ENCODE peak calls at places on chromosomes 5 and 9, in four cellular contexts. V is HL-60, S is AG04449, U is neural crest cell. X is an unnamed sample.

GRCh38 chr9:14823800-14824199 is 86.4 kb downstream of the FREM1 start:
- DNase-seq in V (no peak), S (no peak), U (no peak), X (no peak)

GRCh38 chr5:164375051-164375450 is 869.6 kb downstream of the MAT2B start:
- DNase-seq in V (no peak), S (no peak), U (no peak), X (no peak)

GRCh38 chr5:174176511-174176910 is 131.0 kb downstream of the NSG2 start:
- DNase-seq in V (no peak), S (no peak), U (no peak), X (no peak)

GRCh38 chr5:141701341-141702119 is 19.5 kb upstream of the ARAP3 start:
- DNase-seq in V (no peak), S (no peak), U (no peak), X (no peak)

GRCh38 chr9:61665829-61666228 is 476.0 kb downstream of the SPATA31A7 start:
- DNase-seq in V (no peak), S (no peak), U (no peak), X (no peak)

GRCh38 chr9:91483189-91483691 is 59.6 kb upstream of the NFIL3 start:
- DNase-seq in V (no peak), S (no peak), U (no peak), X (no peak)

GRCh38 chr9:126915281-126915816 is 767 bp downstream of the RALGPS1 start:
- DNase-seq in V (no peak), S (no peak), U (no peak), X (no peak)

GRCh38 chr5:83281658-83282057 is 189.9 kb upstream of the VCAN start:
- DNase-seq in V (no peak), S (peak), U (no peak), X (no peak)

GRCh38 chr5:143214890-143215289 is 188.6 kb downstream of the NR3C1 start:
- DNase-seq in V (no peak), S (no peak), U (no peak), X (no peak)

GRCh38 chr5:129767927-129768380 is 20.1 kb downstream of the MINAR2 start:
- DNase-seq in V (peak), S (peak), U (peak), X (no peak)

GRCh38 chr9:35912791-35913400 is 3.6 kb downstream of the SPAAR start:
- DNase-seq in V (no peak), S (no peak), U (no peak), X (no peak)

GRCh38 chr5:159061834-159062530 is 37.7 kb downstream of the EBF1 start:
- DNase-seq in V (no peak), S (no peak), U (peak), X (no peak)

GRCh38 chr9:30293231-30293630 is 2091.2 kb upstream of the ACO1 start:
- DNase-seq in V (no peak), S (no peak), U (no peak), X (no peak)

GRCh38 chr9:36148652-36149051 is 12.1 kb downstream of the GLIPR2 start:
- DNase-seq in V (peak), S (peak), U (no peak), X (peak)

GRCh38 chr5:136066705-136067271 is 38.0 kb downstream of the TGFBI start:
- DNase-seq in V (no peak), S (no peak), U (no peak), X (no peak)

GRCh38 chr5:13412040-13412595 is 532.4 kb downstream of the DNAH5 start:
- DNase-seq in V (no peak), S (no peak), U (no peak), X (no peak)

GRCh38 chr5:2284678-2285077 is 402.0 kb upstream of the IRX4 start:
- DNase-seq in V (no peak), S (no peak), U (no peak), X (no peak)

GRCh38 chr5:148833122-148833521 is 6.7 kb downstream of the ADRB2 start:
- DNase-seq in V (peak), S (no peak), U (no peak), X (no peak)

GRCh38 chr5:159240301-159240870 is 22.7 kb upstream of the UBLCP1 start:
- DNase-seq in V (peak), S (peak), U (no peak), X (no peak)

GRCh38 chr9:129270903-129271431 is 92.9 kb upstream of the IER5L start:
- DNase-seq in V (peak), S (peak), U (no peak), X (no peak)

GRCh38 chr5:109298794-109299193 is 111.0 kb downstream of the PJA2 start:
- DNase-seq in V (no peak), S (no peak), U (no peak), X (no peak)

GRCh38 chr5:31725996-31726395 is 87.1 kb downstream of the PDZD2 start:
- DNase-seq in V (no peak), S (no peak), U (no peak), X (no peak)

GRCh38 chr5:169408735-169409134 is 107.8 kb upstream of the SLIT3 start:
- DNase-seq in V (no peak), S (no peak), U (no peak), X (no peak)

GRCh38 chr5:32144637-32145207 is 29.4 kb downstream of the GOLPH3 start:
- DNase-seq in V (no peak), S (no peak), U (no peak), X (no peak)

GRCh38 chr5:154265197-154265578 is 74.7 kb downstream of the GALNT10 start:
- DNase-seq in V (no peak), S (no peak), U (no peak), X (no peak)

GRCh38 chr5:134090482-134090881 is 24.0 kb upstream of the TCF7 start:
- DNase-seq in V (no peak), S (no peak), U (no peak), X (no peak)

GRCh38 chr5:29697786-29698414 is 1495.6 kb upstream of the CDH6 start:
- DNase-seq in V (peak), S (no peak), U (no peak), X (no peak)
- TF ChIP-seq CTCF in V (peak), S (no peak), U (peak), X (no peak)

GRCh38 chr5:14582797-14583137 is 1.2 kb downstream of the OTULINL start:
- DNase-seq in V (no peak), S (no peak), U (no peak), X (no peak)
- TF ChIP-seq CTCF in V (no peak), S (no peak), U (no peak), X (no peak)

GRCh38 chr5:177402271-177403043 is 2.0 kb upstream of the PFN3 start:
- DNase-seq in V (peak), S (no peak), U (peak), X (no peak)

GRCh38 chr5:177405312-177405711 is 4.1 kb downstream of the F12 start:
- DNase-seq in V (no peak), S (no peak), U (no peak), X (no peak)

GRCh38 chr5:177403826-177404640 is 3.6 kb upstream of the PFN3 start:
- DNase-seq in V (peak), S (no peak), U (peak), X (peak)

GRCh38 chr5:177404641-177405134 is 4.2 kb upstream of the PFN3 start:
- DNase-seq in V (no peak), S (no peak), U (no peak), X (no peak)

DNA sequence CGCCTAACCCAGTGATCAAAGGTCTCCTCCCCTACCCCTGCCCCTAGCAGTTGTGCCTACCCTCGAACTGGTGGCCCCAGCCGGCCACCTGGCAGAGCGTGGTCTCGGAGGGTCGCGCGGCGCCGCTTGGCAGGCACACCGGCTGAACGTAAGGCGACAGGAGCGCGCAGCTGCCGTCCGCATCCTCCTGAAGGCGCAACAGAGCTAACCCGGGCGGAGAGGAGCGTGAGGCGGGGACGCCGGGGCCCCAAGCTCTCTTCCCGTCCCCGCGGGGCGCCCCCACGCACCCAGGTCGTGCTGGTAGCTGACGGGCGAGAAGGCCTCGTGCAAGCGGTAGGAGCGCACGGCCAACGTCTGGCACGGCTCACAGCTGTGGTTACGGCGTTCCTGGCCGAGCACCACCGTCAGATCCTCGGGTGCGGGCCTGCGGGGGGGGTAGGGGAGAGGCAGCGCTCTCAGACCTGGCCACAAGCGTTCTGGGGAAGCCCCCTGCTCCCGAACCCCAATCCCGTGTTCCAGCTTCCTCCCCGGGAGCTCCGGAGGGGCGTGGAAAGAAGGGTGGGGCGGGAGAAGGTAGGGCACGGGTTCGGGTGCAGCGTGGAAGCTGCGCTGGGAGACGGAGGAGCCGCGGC is 2.8 kb upstream of the PFN3 start:
- DNase-seq in V (peak), S (no peak), U (peak), X (no peak)
- TF ChIP-seq CTCF in V (no peak), S (no peak), U (no peak), X (no peak)

GRCh38 chr5:77514457-77514856 is 22.3 kb upstream of the WDR41 start:
- DNase-seq in V (no peak), S (no peak), U (no peak), X (no peak)

GRCh38 chr5:77518304-77518703 is 26.2 kb upstream of the WDR41 start:
- DNase-seq in V (no peak), S (no peak), U (no peak), X (no peak)
- TF ChIP-seq CTCF in V (no peak), S (no peak), U (peak), X (no peak)

GRCh38 chr5:123094919-123095693 is 6.1 kb downstream of the PRDM6 start:
- DNase-seq in V (no peak), S (no peak), U (peak), X (no peak)
- TF ChIP-seq CTCF in V (no peak), S (no peak), U (peak), X (no peak)

DNA sequence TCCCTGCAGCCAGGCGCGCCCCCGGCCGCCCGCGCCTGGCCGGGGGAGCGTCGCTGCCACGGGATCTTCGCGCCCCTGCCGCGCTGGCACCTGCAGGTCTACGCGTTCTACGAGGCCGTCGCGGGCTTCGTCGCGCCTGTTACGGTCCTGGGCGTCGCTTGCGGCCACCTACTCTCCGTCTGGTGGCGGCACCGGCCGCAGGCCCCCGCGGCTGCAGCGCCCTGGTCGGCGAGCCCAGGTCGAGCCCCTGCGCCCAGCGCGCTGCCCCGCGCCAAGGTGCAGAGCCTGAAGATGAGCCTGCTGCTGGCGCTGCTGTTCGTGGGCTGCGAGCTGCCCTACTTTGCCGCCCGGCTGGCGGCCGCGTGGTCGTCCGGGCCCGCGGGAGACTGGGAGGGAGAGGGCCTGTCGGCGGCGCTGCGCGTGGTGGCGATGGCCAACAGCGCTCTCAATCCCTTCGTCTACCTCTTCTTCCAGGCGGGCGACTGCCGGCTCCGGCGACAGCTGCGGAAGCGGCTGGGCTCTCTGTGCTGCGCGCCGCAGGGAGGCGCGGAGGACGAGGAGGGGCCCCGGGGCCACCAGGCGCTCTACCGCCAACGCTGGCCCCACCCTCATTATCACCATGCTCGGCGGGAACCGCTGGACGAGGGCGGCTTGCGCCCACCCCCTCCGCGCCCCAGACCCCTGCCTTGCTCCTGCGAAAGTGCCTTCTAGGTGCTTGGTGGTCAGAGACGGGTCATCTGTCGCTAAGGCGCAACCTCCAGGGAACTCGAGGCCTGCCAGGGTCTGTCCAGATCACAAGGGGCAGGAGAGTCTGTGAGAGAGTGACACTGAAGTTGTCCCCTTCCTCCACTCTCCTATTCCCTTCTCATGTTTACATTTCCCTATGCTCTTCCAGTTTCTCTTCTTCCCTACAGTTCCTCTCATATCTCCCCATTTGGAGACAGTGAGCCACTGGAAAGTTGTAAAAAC is 1.3 kb downstream of the GPR150 start:
- DNase-seq in V (peak), S (no peak), U (peak), X (no peak)
- TF ChIP-seq CTCF in V (no peak), S (peak), U (no peak), X (no peak)

DNA sequence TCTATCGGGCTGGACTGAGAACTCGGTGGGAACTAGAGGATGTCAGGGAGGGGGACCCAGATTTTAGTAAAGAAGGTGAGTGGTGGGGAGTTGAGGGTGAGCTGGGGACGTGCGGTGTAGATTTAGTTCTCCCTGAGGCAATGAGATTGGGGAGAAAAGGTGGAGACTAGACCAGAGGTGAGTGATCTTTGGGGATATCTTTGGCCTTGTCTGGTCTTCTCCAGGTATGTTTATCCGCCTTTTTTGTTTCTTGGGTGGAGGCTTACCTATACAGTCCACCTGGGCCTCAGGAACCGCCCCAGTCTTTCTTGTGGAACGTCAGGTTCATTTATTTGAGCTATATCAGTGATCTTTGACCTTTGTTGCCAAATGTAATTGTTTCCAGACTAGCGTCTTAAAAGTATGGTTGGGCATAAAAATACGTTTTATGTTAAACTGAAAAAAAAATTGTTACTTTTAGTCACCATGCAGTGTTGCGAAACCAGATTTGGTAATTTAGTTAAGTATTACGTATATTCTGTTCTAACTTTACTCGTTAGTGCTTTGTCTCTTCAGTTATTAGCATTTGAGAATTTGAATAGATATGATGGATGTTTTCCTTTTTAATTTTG is 790 bp downstream of the UBAP1 start:
- DNase-seq in V (no peak), S (no peak), U (no peak), X (no peak)
- TF ChIP-seq CTCF in V (no peak), S (no peak), U (no peak), X (no peak)

X was measured in CD14-positive monocyte.